ENCODE peak calls at places on chromosomes 4 and X, in six cellular contexts. D is HCT116, K is HepG2, I is H1, A is GM12878, U is K562. O is an unnamed sample.

GRCh38 chr4:155008389-155008788 is 200.0 kb upstream of the NPY2R start:
- DNase-seq in D (no peak), I (no peak), K (no peak), A (no peak), U (no peak), O (no peak)

GRCh38 chr4:8846864-8847263 is 24.8 kb downstream of the HMX1 start:
- DNase-seq in I (peak), U (no peak), A (no peak), D (peak), K (no peak), O (no peak)

GRCh38 chrX:47380268-47380667 is 9.9 kb downstream of the ZNF157 start:
- DNase-seq in U (no peak), K (peak), D (no peak), A (peak), I (no peak), O (no peak)

GRCh38 chrX:143837444-143837843 is 46.4 kb upstream of the UBE2NL start:
- DNase-seq in K (no peak), A (no peak), I (no peak), D (no peak), U (no peak), O (no peak)

GRCh38 chr4:62126064-62126732 is 926.1 kb downstream of the ADGRL3 start:
- DNase-seq in I (no peak), U (no peak), D (no peak), A (no peak), K (no peak), O (no peak)

GRCh38 chr4:86015412-86016350 is 344.2 kb downstream of the MAPK10 start:
- DNase-seq in I (no peak), A (no peak), K (no peak), U (no peak), D (no peak), O (peak)

GRCh38 chrX:19683817-19684216 is 168.5 kb upstream of the MAP3K15 start:
- DNase-seq in I (no peak), K (no peak), A (no peak), U (no peak), D (no peak), O (no peak)

GRCh38 chr4:118989098-118990080 is 100.7 kb downstream of the SYNPO2 start:
- DNase-seq in K (no peak), U (no peak), A (no peak), I (no peak), D (no peak), O (peak)

GRCh38 chr4:59393780-59394179 is 1806.3 kb upstream of the ADGRL3 start:
- DNase-seq in K (no peak), I (no peak), U (no peak), D (no peak), A (no peak), O (no peak)

GRCh38 chr4:46386570-46386969 is 3.4 kb downstream of the GABRA2 start:
- DNase-seq in D (no peak), K (peak), I (no peak), A (no peak), U (no peak), O (no peak)

GRCh38 chr4:139523076-139523475 is 32.9 kb downstream of the SETD7 start:
- DNase-seq in U (no peak), D (no peak), K (no peak), I (no peak), A (no peak), O (peak)

GRCh38 chr4:41933997-41934812 is 1.0 kb upstream of the TMEM33 start:
- DNase-seq in U (no peak), I (no peak), A (no peak), K (peak), D (peak), O (no peak)

GRCh38 chr4:41934813-41935651 is at the start of gene TMEM33:
- DNase-seq in U (peak), I (peak), D (peak), A (peak), K (peak), O (peak)

GRCh38 chr4:41932988-41933387 is 2.2 kb upstream of the TMEM33 start:
- DNase-seq in U (no peak), D (no peak), K (no peak), A (no peak), I (no peak), O (no peak)

GRCh38 chr4:41939016-41939623 is 3.9 kb downstream of the TMEM33 start:
- DNase-seq in A (no peak), D (no peak), I (no peak), K (peak), U (no peak), O (no peak)

GRCh38 chr4:41935652-41936021 is 408 bp downstream of the TMEM33 start:
- DNase-seq in K (peak), D (peak), I (no peak), U (peak), A (no peak), O (no peak)
- TF ChIP-seq MAX in K (peak), D (peak), I (peak), U (peak), A (peak), O (peak)

DNA sequence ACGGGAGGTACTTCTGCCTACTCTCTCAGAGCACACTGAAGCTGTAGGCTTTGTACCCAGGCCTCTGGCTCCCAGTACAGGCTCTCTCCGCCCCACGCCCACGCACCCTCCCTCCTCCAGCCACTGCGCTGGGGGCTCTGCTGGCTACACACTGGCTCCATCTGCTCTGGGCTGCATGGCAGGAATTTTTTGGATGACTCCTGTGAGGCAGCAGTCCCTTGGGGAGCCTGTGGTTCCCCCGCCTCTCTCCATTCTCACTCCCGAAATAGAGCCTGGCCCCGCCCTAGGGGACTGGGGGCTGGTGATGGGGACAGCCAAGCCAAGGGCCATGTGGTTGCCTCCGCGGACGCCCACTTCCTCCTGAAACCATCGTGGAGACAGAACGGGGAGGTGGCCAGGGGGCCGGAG is 58.1 kb upstream of the ADRA2C start:
- DNase-seq in D (no peak), A (no peak), K (no peak), I (no peak), U (no peak), O (no peak)
- TF ChIP-seq EZH2 in D (no peak), A (no peak), K (no peak), I (no peak), U (no peak), O (no peak)

GRCh38 chr4:158914178-158914577 is 145.4 kb downstream of the FNIP2 start:
- DNase-seq in U (no peak), K (no peak), A (no peak), I (no peak), D (no peak), O (peak)

GRCh38 chr4:158913766-158914165 is 144.9 kb downstream of the FNIP2 start:
- DNase-seq in D (no peak), K (no peak), U (no peak), A (no peak), I (no peak), O (no peak)

GRCh38 chr4:158915683-158916241 is 146.9 kb downstream of the FNIP2 start:
- DNase-seq in K (no peak), A (no peak), D (no peak), U (no peak), I (no peak), O (no peak)

GRCh38 chr4:158912390-158913175 is 143.8 kb downstream of the FNIP2 start:
- DNase-seq in K (no peak), A (no peak), U (no peak), I (no peak), D (no peak), O (no peak)
- TF ChIP-seq MAX in K (no peak), A (no peak), U (no peak), I (no peak), D (no peak), O (no peak)

GRCh38 chr4:93830090-93830818 is 1.7 kb downstream of the ATOH1 start:
- DNase-seq in K (no peak), A (no peak), I (no peak), D (no peak), U (no peak), O (no peak)

GRCh38 chr4:93828332-93828829 is at the start of gene ATOH1:
- DNase-seq in D (peak), A (no peak), U (no peak), I (no peak), K (no peak), O (no peak)

GRCh38 chr4:93828830-93829530 is 427 bp downstream of the ATOH1 start:
- DNase-seq in D (no peak), U (no peak), I (peak), A (no peak), K (no peak), O (no peak)

GRCh38 chr4:93827272-93827947 is 1.1 kb upstream of the ATOH1 start:
- DNase-seq in U (no peak), D (no peak), I (peak), K (no peak), A (no peak), O (no peak)

GRCh38 chr4:93829531-93830089 is 1.1 kb downstream of the ATOH1 start:
- DNase-seq in D (no peak), U (no peak), I (peak), K (no peak), A (no peak), O (no peak)
- TF ChIP-seq EZH2 in D (no peak), U (no peak), I (no peak), K (no peak), A (no peak), O (peak)

GRCh38 chrX:6778547-6779231 is 243.8 kb upstream of the VCX3A start:
- DNase-seq in K (no peak), I (peak), A (no peak), U (no peak), D (no peak), O (no peak)
- TF ChIP-seq MAX in K (no peak), I (no peak), A (no peak), U (no peak), D (no peak), O (no peak)

DNA sequence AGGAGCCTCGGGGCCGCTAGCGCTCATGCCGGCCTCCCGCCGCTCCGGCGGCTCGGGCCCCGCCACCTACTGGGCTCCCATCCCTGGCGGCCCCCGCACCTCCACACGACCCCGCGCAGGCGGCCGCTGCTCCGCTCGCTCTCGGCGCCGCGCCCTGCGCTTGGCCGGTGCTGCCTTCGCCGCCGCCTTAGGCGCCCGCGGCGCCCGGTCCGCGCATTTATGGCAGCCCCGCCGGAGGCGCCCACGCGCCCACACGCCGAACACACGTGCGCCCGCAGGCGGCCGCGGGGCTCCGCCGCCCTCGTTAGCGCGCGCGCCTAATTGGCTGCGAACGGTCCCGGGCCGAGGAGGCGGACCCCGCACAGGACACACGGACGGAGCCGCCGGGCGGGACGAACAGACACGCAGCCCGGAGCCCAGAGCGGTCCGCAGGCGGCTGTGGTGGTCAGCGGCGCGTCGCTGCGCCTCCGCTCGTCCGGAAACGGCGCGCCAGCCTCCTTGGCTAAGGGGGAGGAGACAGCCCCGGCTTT is at the start of gene NKX1-1:
- DNase-seq in K (no peak), A (no peak), U (no peak), I (no peak), D (no peak), O (no peak)
- TF ChIP-seq EZH2 in K (no peak), A (no peak), U (no peak), I (no peak), D (no peak), O (no peak)

GRCh38 chr4:26891054-26891453 is 30.4 kb downstream of the STIM2 start:
- DNase-seq in A (no peak), D (no peak), I (no peak), K (no peak), U (no peak), O (no peak)

GRCh38 chr4:26887143-26887542 is 26.5 kb downstream of the STIM2 start:
- DNase-seq in D (no peak), U (no peak), I (no peak), A (no peak), K (no peak), O (no peak)

GRCh38 chr4:26887809-26888208 is 27.2 kb downstream of the STIM2 start:
- DNase-seq in A (no peak), U (no peak), K (no peak), D (no peak), I (no peak), O (no peak)

GRCh38 chr4:26884486-26884988 is 23.9 kb downstream of the STIM2 start:
- DNase-seq in A (peak), U (no peak), I (no peak), K (no peak), D (no peak), O (no peak)

DNA sequence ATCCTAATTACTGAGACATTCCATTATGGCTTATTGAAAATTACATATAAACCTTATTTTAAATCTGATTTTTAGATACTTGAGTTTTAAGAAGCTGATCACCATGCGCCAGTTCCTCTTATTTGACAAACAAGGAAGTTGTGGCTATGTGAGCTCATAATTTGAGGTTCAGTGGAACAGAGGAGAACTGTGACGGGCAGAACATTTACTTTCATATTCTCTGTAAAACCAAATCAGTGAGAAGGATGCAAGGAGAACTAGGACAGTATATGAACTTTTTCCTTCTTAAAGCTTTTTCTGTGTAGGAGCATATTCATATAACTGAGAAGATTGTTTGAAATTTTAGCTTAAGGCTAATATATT is 25.3 kb downstream of the STIM2 start:
- DNase-seq in D (no peak), K (no peak), I (no peak), U (no peak), A (peak), O (no peak)
- TF ChIP-seq MAX in D (no peak), K (no peak), I (no peak), U (no peak), A (no peak), O (no peak)

GRCh38 chr4:6469898-6470501 is 2.4 kb downstream of the PPP2R2C start:
- DNase-seq in U (no peak), A (no peak), K (no peak), D (no peak), I (no peak), O (no peak)

GRCh38 chr4:6470502-6471302 is 1.7 kb downstream of the PPP2R2C start:
- DNase-seq in K (no peak), D (no peak), I (peak), A (no peak), U (peak), O (peak)

GRCh38 chr4:6472008-6472386 is 417 bp downstream of the PPP2R2C start:
- DNase-seq in I (peak), D (no peak), A (no peak), U (no peak), K (no peak), O (no peak)

GRCh38 chr4:6472387-6473263 is at the start of gene PPP2R2C:
- DNase-seq in K (no peak), A (no peak), I (peak), U (peak), D (no peak), O (no peak)

GRCh38 chr4:6471303-6472007 is 959 bp downstream of the PPP2R2C start:
- DNase-seq in K (no peak), U (no peak), A (no peak), D (no peak), I (peak), O (no peak)
- TF ChIP-seq EZH2 in K (no peak), U (no peak), A (no peak), D (no peak), I (no peak), O (no peak)

GRCh38 chr4:150593996-150594395 is 12.0 kb downstream of the MAB21L2 start:
- DNase-seq in K (no peak), I (no peak), U (no peak), D (no peak), A (no peak), O (peak)
- TF ChIP-seq MAX in K (no peak), I (no peak), U (no peak), D (no peak), A (no peak), O (no peak)